ENCODE peak calls at places on chromosomes 12 and 14, in six cellular contexts. X is GM12878, G is adrenal gland, U is prostate gland, T is H1, M is HepG2. N is an unnamed sample.

GRCh38 chr14:32545109-32545857 is 216.2 kb downstream of the AKAP6 start:
- DNase-seq in G (no peak), T (no peak), M (no peak), X (no peak), U (no peak), N (no peak)

GRCh38 chr12:12016284-12017100 is 54.2 kb upstream of the BCL2L14 start:
- DNase-seq in G (no peak), X (no peak), T (no peak), M (no peak), U (no peak), N (no peak)

GRCh38 chr14:55374771-55375170 is 36.9 kb downstream of the ATG14 start:
- DNase-seq in U (no peak), M (no peak), G (no peak), X (no peak), T (no peak), N (no peak)

GRCh38 chr12:121124402-121125109 is 8.1 kb upstream of the P2RX7 start:
- DNase-seq in U (no peak), G (peak; percentile 42), M (peak; percentile 90), X (no peak), T (no peak), N (no peak)

GRCh38 chr12:54853933-54854538 is at the start of gene MUCL1:
- DNase-seq in X (peak; percentile 28), U (peak; percentile 40), M (peak; percentile 48), G (peak; percentile 79), T (peak; percentile 49), N (no peak)

GRCh38 chr12:26077915-26078314 is 46.9 kb downstream of the BHLHE41 start:
- DNase-seq in U (no peak), X (no peak), M (no peak), G (no peak), T (no peak), N (no peak)

GRCh38 chr14:59870277-59871165 is at the start of gene RTN1:
- DNase-seq in U (peak; percentile 56), M (no peak), X (no peak), T (peak; percentile 23), G (peak; percentile 39), N (no peak)

GRCh38 chr12:41264281-41264680 is 76.2 kb downstream of the PDZRN4 start:
- DNase-seq in M (peak; percentile 3), T (no peak), G (no peak), U (no peak), X (no peak), N (no peak)

GRCh38 chr14:21075719-21076437 is 5.8 kb downstream of the ARHGEF40 start:
- DNase-seq in T (no peak), X (no peak), M (no peak), U (no peak), G (no peak), N (no peak)

GRCh38 chr12:31370645-31371620 is 45.0 kb upstream of the SINHCAF start:
- DNase-seq in M (peak; percentile 77), T (peak; percentile 77), U (no peak), G (no peak), X (no peak), N (no peak)

GRCh38 chr12:54890339-54890738 is 36.0 kb downstream of the MUCL1 start:
- DNase-seq in M (no peak), U (no peak), T (no peak), G (no peak), X (no peak), N (no peak)

GRCh38 chr12:120588948-120589930 is 8.0 kb upstream of the POP5 start:
- DNase-seq in U (no peak), T (no peak), G (no peak), M (no peak), X (no peak), N (peak; percentile 18)

GRCh38 chr14:89485264-89485663 is 68.2 kb upstream of the FOXN3 start:
- DNase-seq in G (no peak), M (no peak), T (no peak), X (no peak), U (no peak), N (no peak)

GRCh38 chr14:97977711-97978261 is 1180.6 kb downstream of the VRK1 start:
- DNase-seq in M (no peak), X (no peak), U (peak; percentile 74), G (peak; percentile 60), T (no peak), N (peak; percentile 81)

GRCh38 chr12:128387811-128388422 is 120.9 kb downstream of the TMEM132C start:
- DNase-seq in T (peak; percentile 60), M (peak; percentile 27), G (peak; percentile 68), U (no peak), X (no peak), N (peak; percentile 31)

GRCh38 chr14:101810897-101811620 is 49.5 kb downstream of the PPP2R5C start:
- DNase-seq in M (no peak), U (no peak), X (no peak), T (no peak), G (no peak), N (no peak)

GRCh38 chr14:30223385-30223785 is 295.7 kb upstream of the PRKD1 start:
- DNase-seq in X (no peak), M (peak; percentile 71), U (peak; percentile 86), T (no peak), G (peak; percentile 87), N (peak; percentile 44)

GRCh38 chr12:125079943-125080645 is 14.9 kb downstream of the AACS start:
- DNase-seq in G (no peak), X (no peak), T (no peak), U (no peak), M (no peak), N (no peak)

GRCh38 chr12:129115558-129115957 is 262.3 kb downstream of the GLT1D1 start:
- DNase-seq in X (no peak), U (no peak), G (no peak), T (no peak), M (no peak), N (no peak)

GRCh38 chr14:77848031-77848430 is 48.1 kb downstream of the ADCK1 start:
- DNase-seq in G (no peak), T (no peak), M (no peak), X (no peak), U (no peak), N (no peak)

GRCh38 chr12:130049666-130050065 is 112.6 kb upstream of the FZD10 start:
- DNase-seq in U (no peak), T (no peak), G (no peak), X (no peak), M (no peak), N (no peak)

GRCh38 chr12:68497702-68498101 is 113.0 kb upstream of the RAP1B start:
- DNase-seq in U (no peak), M (no peak), G (no peak), X (peak; percentile 50), T (no peak), N (no peak)

GRCh38 chr14:62304172-62304571 is 542.0 kb downstream of the SNAPC1 start:
- DNase-seq in T (no peak), G (no peak), U (no peak), X (no peak), M (peak; percentile 1), N (no peak)

GRCh38 chr12:18332173-18332572 is 70.9 kb downstream of the PIK3C2G start:
- DNase-seq in U (no peak), G (no peak), M (no peak), X (no peak), T (no peak), N (no peak)

GRCh38 chr12:6391013-6391412 is 7.1 kb downstream of the LTBR start:
- DNase-seq in T (no peak), U (no peak), X (no peak), M (no peak), G (no peak), N (no peak)
- H3K27ac ChIP-seq in T (no peak overlapping the region), U (peak overlapping the region; percentile 30), X (no peak overlapping the region), M (no peak overlapping the region), G (no peak overlapping the region), N (peak overlapping the region; percentile 6)

DNA sequence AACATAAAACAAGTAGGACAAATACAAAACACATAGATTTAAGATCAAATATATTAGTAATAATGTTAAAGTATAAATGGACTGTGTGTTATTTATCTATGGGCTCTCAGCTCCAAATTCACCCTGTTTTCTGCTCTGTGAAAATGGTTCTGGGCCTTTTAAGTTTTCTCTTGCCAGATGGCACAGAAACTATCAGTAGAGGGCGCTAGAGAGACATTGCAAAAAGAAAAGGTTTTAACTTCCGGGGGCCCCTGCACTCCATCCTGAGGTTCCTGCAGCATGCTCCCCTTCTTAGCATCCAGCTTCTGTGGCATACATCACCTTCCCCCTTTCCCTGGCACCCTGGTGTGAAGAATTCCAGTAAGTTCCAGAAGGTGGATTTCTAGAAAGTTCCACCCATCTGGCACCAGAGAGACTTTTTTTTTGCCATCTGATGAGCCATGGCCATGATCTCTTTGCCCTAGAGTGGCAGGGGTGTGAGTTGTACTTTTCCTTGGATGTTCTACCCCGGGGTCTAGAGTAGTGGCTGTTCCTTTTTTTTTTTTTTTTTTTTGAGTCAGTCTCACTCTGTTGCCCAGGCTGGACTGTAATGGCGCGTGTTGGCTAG is 29.3 kb downstream of the ZCRB1 start:
- DNase-seq in M (peak; percentile 50), X (no peak), T (no peak), G (no peak), U (no peak), N (no peak)
- TF ChIP-seq CTCF in M (peak; percentile 62), X (peak; percentile 56), T (peak; percentile 51), G (peak; percentile 17), U (no peak), N (no peak)

GRCh38 chr12:100141666-100141997 is 1.0 kb downstream of the BLTP3B start:
- DNase-seq in G (peak; percentile 42), X (no peak), M (no peak), U (peak; percentile 20), T (no peak), N (peak; percentile 40)

GRCh38 chr12:100138048-100138907 is 4.4 kb downstream of the BLTP3B start:
- DNase-seq in G (no peak), T (no peak), M (no peak), U (no peak), X (no peak), N (no peak)

GRCh38 chr12:100142851-100143559 is at the start of gene BLTP3B:
- DNase-seq in U (peak; percentile 90), X (peak; percentile 27), M (peak; percentile 62), G (peak; percentile 94), T (peak; percentile 51), N (peak; percentile 90)

GRCh38 chr12:100145643-100146042 is 3.0 kb upstream of the BLTP3B start:
- DNase-seq in M (peak; percentile 51), X (no peak), T (no peak), G (no peak), U (no peak), N (no peak)

GRCh38 chr12:100141998-100142850 is 450 bp downstream of the BLTP3B start:
- DNase-seq in T (no peak), M (peak; percentile 72), U (peak; percentile 82), G (peak; percentile 53), X (no peak), N (peak; percentile 46)
- TF ChIP-seq POLR2A in T (peak; percentile 96), M (peak; percentile 86), U (peak; percentile 87), G (peak; percentile 89), X (peak; percentile 97), N (peak; percentile 83)

GRCh38 chr12:3225154-3225795 is 148.1 kb downstream of the TSPAN9 start:
- DNase-seq in M (no peak), X (no peak), T (no peak), U (no peak), G (no peak), N (no peak)

GRCh38 chr12:3226285-3226684 is 149.1 kb downstream of the TSPAN9 start:
- DNase-seq in G (no peak), X (no peak), M (no peak), T (no peak), U (no peak), N (no peak)

GRCh38 chr12:3224530-3224903 is 147.3 kb downstream of the TSPAN9 start:
- DNase-seq in G (no peak), U (no peak), X (no peak), M (no peak), T (no peak), N (no peak)

GRCh38 chr12:3227076-3227975 is 150.1 kb downstream of the TSPAN9 start:
- DNase-seq in U (no peak), M (no peak), G (no peak), T (no peak), X (no peak), N (no peak)

GRCh38 chr12:3225796-3226180 is 148.6 kb downstream of the TSPAN9 start:
- DNase-seq in G (no peak), T (no peak), U (no peak), M (no peak), X (no peak), N (no peak)
- H3K27ac ChIP-seq in G (no peak overlapping the region), T (no peak overlapping the region), U (no peak overlapping the region), M (no peak overlapping the region), X (no peak overlapping the region), N (no peak overlapping the region)

N was measured in uterus.